ENCODE peak calls at places on chromosome 13, in five cellular contexts. One of them, this sample, is unnamed.

GRCh38 chr13:65292488-65292901 is 1937.6 kb downstream of the PCDH9 start:
- DNase-seq in PC-3: peak; percentile 25
- DNase-seq in body of pancreas: no peak
- DNase-seq in Peyer's patch: no peak
- DNase-seq in pancreas: no peak
- DNase-seq in this sample: no peak

GRCh38 chr13:37134411-37135041 is 29.1 kb upstream of the CSNK1A1L start:
- DNase-seq in PC-3: no peak
- DNase-seq in body of pancreas: no peak
- DNase-seq in Peyer's patch: no peak
- DNase-seq in pancreas: no peak
- DNase-seq in this sample: no peak

GRCh38 chr13:40152145-40152544 is 496.7 kb downstream of the COG6 start:
- DNase-seq in PC-3: peak; percentile 67
- DNase-seq in body of pancreas: peak; percentile 46
- DNase-seq in Peyer's patch: no peak
- DNase-seq in pancreas: no peak
- DNase-seq in this sample: no peak

GRCh38 chr13:29901714-29902631 is 51.6 kb upstream of the UBL3 start:
- DNase-seq in PC-3: peak; percentile 85
- DNase-seq in body of pancreas: peak; percentile 33
- DNase-seq in Peyer's patch: peak; percentile 62
- DNase-seq in pancreas: peak; percentile 33
- DNase-seq in this sample: peak; percentile 18

GRCh38 chr13:46759861-46760260 is 37.1 kb downstream of the ESD start:
- DNase-seq in PC-3: peak; percentile 33
- DNase-seq in body of pancreas: no peak
- DNase-seq in Peyer's patch: no peak
- DNase-seq in pancreas: no peak
- DNase-seq in this sample: no peak

GRCh38 chr13:35549481-35549880 is 73.0 kb upstream of the MAB21L1 start:
- DNase-seq in PC-3: peak; percentile 80
- DNase-seq in body of pancreas: no peak
- DNase-seq in Peyer's patch: no peak
- DNase-seq in pancreas: no peak
- DNase-seq in this sample: no peak

GRCh38 chr13:101301053-101301452 is 115.3 kb downstream of the NALCN start:
- DNase-seq in PC-3: no peak
- DNase-seq in body of pancreas: no peak
- DNase-seq in Peyer's patch: no peak
- DNase-seq in pancreas: no peak
- DNase-seq in this sample: no peak

GRCh38 chr13:80742027-80742426 is 401.1 kb upstream of the SPRY2 start:
- DNase-seq in PC-3: no peak
- DNase-seq in body of pancreas: no peak
- DNase-seq in Peyer's patch: no peak
- DNase-seq in pancreas: no peak
- DNase-seq in this sample: no peak

GRCh38 chr13:50831510-50831909 is 12.0 kb downstream of the DLEU7 start:
- DNase-seq in PC-3: no peak
- DNase-seq in body of pancreas: no peak
- DNase-seq in Peyer's patch: no peak
- DNase-seq in pancreas: no peak
- DNase-seq in this sample: no peak

GRCh38 chr13:24985102-24985501 is 110.8 kb upstream of the PABPC3 start:
- DNase-seq in PC-3: no peak
- DNase-seq in body of pancreas: no peak
- DNase-seq in Peyer's patch: no peak
- DNase-seq in pancreas: no peak
- DNase-seq in this sample: no peak

GRCh38 chr13:80962855-80963254 is 621.9 kb upstream of the SPRY2 start:
- DNase-seq in PC-3: peak; percentile 21
- DNase-seq in body of pancreas: no peak
- DNase-seq in Peyer's patch: no peak
- DNase-seq in pancreas: no peak
- DNase-seq in this sample: no peak

GRCh38 chr13:78589206-78589605 is 14.1 kb downstream of the POU4F1 start:
- DNase-seq in PC-3: peak; percentile 48
- DNase-seq in body of pancreas: no peak
- DNase-seq in Peyer's patch: no peak
- DNase-seq in pancreas: no peak
- DNase-seq in this sample: no peak

GRCh38 chr13:78587395-78587794 is 16.0 kb downstream of the POU4F1 start:
- DNase-seq in PC-3: no peak
- DNase-seq in body of pancreas: no peak
- DNase-seq in Peyer's patch: no peak
- DNase-seq in pancreas: no peak
- DNase-seq in this sample: no peak

GRCh38 chr13:78586706-78587105 is 16.6 kb downstream of the POU4F1 start:
- DNase-seq in PC-3: no peak
- DNase-seq in body of pancreas: no peak
- DNase-seq in Peyer's patch: no peak
- DNase-seq in pancreas: no peak
- DNase-seq in this sample: no peak
- TF ChIP-seq CTCF in PC-3: peak; percentile 27
- TF ChIP-seq CTCF in body of pancreas: no peak
- TF ChIP-seq CTCF in Peyer's patch: no peak
- TF ChIP-seq CTCF in pancreas: no peak
- TF ChIP-seq CTCF in this sample: no peak

DNA sequence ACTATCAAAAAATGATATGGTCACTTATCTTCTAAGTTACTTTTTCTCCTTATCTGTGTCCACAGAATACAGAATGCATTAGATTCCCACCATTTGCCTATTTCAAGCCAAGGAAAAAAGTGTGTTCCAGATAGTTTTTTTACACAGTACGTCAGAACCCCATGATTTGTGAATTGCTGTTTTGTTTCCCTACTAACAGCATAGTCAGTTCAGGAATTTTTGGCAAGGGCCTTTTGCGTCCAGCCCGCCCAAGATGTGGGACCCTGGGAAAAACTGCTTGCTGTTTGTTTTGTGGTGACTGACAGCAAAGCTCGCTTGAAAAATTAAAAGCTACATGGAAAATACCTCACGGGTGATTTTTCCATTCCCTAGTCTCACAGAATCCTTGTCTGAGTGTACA is 20.4 kb upstream of the FAM216B start:
- DNase-seq in PC-3: no peak
- DNase-seq in body of pancreas: peak; percentile 32
- DNase-seq in Peyer's patch: no peak
- DNase-seq in pancreas: peak; percentile 47
- DNase-seq in this sample: no peak
- H3K4me1 ChIP-seq in PC-3: peaks cover 7% of the 10 kb centered on the region
- H3K4me1 ChIP-seq in body of pancreas: peaks cover 10% of the 10 kb centered on the region
- H3K4me1 ChIP-seq in Peyer's patch: no peaks in the 10 kb centered on the region
- H3K4me1 ChIP-seq in pancreas: no peaks in the 10 kb centered on the region
- H3K4me1 ChIP-seq in this sample: no peaks in the 10 kb centered on the region

GRCh38 chr13:113769881-113770280 is 10.9 kb downstream of the TMEM255B start:
- DNase-seq in PC-3: no peak
- DNase-seq in body of pancreas: no peak
- DNase-seq in Peyer's patch: peak; percentile 37
- DNase-seq in pancreas: no peak
- DNase-seq in this sample: no peak
- H3K9me3 ChIP-seq in PC-3: no peaks in the 10 kb centered on the region
- H3K9me3 ChIP-seq in body of pancreas: peaks cover 4% of the 10 kb centered on the region
- H3K9me3 ChIP-seq in Peyer's patch: no peaks in the 10 kb centered on the region
- H3K9me3 ChIP-seq in pancreas: no peaks in the 10 kb centered on the region
- H3K9me3 ChIP-seq in this sample: no peaks in the 10 kb centered on the region

DNA sequence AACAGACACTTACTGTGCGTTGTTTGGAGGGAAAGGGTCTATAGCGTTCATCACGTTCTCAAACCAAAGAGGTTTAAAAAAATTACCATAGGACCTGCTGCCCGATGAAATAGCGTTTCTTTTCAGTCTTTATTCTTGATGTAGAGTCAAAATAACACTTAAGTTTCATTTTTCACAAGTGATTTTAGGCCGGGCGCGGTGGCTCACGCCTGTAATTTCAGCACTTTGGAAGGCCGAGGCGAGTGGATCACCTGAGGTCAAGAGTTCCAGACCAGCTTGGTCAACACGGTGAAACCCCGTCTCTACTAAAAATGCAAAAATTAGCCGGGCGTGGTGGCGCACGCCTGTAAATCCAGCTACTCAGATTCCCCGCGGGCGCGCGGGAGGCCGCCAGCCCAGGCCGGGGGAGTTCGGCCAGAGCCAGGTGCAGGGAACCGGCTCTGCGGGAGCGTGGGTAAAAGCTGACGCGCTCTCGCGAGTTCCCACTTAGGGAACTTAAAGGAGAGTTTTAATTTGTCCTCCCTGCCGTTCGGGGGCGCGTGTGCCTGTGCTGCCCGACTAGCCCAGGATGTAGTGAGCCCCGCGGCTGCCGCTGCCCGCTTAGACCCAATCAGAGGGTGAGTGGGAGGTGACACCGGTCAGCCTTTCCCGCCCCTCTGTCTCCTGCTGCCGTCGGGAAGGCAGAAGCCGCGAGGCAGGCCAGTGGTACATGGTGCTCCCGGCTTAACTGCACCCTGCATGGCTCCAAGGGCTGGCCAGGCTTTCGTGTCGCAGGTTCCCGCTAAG is 35.8 kb upstream of the NEK3 start:
- DNase-seq in PC-3: peak; percentile 9
- DNase-seq in body of pancreas: peak; percentile 86
- DNase-seq in Peyer's patch: peak; percentile 90
- DNase-seq in pancreas: peak; percentile 85
- DNase-seq in this sample: peak; percentile 30
- TF ChIP-seq CTCF in PC-3: no peak
- TF ChIP-seq CTCF in body of pancreas: no peak
- TF ChIP-seq CTCF in Peyer's patch: no peak
- TF ChIP-seq CTCF in pancreas: no peak
- TF ChIP-seq CTCF in this sample: no peak

GRCh38 chr13:110403721-110404120 is 96.6 kb downstream of the COL4A2 start:
- DNase-seq in PC-3: no peak
- DNase-seq in body of pancreas: no peak
- DNase-seq in Peyer's patch: no peak
- DNase-seq in pancreas: no peak
- DNase-seq in this sample: no peak

GRCh38 chr13:110407531-110407930 is 100.4 kb downstream of the COL4A2 start:
- DNase-seq in PC-3: no peak
- DNase-seq in body of pancreas: no peak
- DNase-seq in Peyer's patch: no peak
- DNase-seq in pancreas: no peak
- DNase-seq in this sample: no peak

GRCh38 chr13:110404321-110404720 is 97.2 kb downstream of the COL4A2 start:
- DNase-seq in PC-3: no peak
- DNase-seq in body of pancreas: no peak
- DNase-seq in Peyer's patch: no peak
- DNase-seq in pancreas: no peak
- DNase-seq in this sample: no peak

GRCh38 chr13:110407021-110407420 is 99.9 kb downstream of the COL4A2 start:
- DNase-seq in PC-3: no peak
- DNase-seq in body of pancreas: no peak
- DNase-seq in Peyer's patch: no peak
- DNase-seq in pancreas: no peak
- DNase-seq in this sample: no peak

DNA sequence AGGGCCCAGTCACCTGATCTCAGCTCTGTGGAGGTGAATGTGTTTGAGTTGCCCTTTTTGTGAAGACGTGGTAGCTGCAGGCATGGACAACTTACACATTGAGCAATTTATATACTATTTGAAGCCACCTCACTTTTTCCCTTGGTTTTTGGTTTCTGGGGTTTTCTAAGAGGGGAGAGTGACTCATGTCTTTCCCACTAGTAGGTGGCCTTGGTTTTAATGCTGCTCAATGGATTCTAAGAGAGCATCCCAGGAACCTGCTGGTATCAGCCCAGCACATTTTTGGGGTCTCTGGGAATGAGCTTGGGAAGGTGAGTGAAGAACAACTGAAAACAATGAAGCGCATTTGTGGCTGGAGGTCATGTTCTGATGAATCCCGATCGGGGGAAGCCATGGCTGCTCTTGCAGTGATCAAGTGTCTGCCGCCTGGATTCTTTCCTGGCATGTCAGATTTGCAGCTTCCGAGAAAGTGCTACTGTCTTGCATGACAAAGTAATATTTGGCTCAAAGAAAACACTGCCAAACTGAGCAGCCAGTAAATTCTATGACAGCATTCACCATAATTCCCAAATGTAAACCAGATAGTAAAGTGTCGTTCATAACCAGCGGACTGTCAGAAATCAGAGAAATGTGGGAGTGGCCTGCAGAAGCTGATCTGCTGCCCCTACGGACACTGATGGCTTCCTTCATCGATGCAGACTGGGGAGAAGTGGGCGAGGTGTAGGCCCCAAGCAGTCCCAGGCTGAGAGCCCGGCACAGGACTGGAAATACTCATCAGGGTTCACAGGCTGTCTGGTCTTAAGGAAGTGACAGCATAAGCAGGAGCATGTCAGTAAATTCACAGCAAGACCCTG is 98.7 kb downstream of the COL4A2 start:
- DNase-seq in PC-3: no peak
- DNase-seq in body of pancreas: no peak
- DNase-seq in Peyer's patch: no peak
- DNase-seq in pancreas: no peak
- DNase-seq in this sample: no peak
- H3K4me1 ChIP-seq in PC-3: peaks cover 16% of the 10 kb centered on the region
- H3K4me1 ChIP-seq in body of pancreas: no peaks in the 10 kb centered on the region
- H3K4me1 ChIP-seq in Peyer's patch: no peaks in the 10 kb centered on the region
- H3K4me1 ChIP-seq in pancreas: no peaks in the 10 kb centered on the region
- H3K4me1 ChIP-seq in this sample: no peaks in the 10 kb centered on the region

GRCh38 chr13:108705031-108705430 is 75.6 kb downstream of the MYO16 start:
- DNase-seq in PC-3: peak; percentile 16
- DNase-seq in body of pancreas: no peak
- DNase-seq in Peyer's patch: no peak
- DNase-seq in pancreas: no peak
- DNase-seq in this sample: no peak

GRCh38 chr13:108702171-108702570 is 72.8 kb downstream of the MYO16 start:
- DNase-seq in PC-3: no peak
- DNase-seq in body of pancreas: no peak
- DNase-seq in Peyer's patch: no peak
- DNase-seq in pancreas: no peak
- DNase-seq in this sample: no peak

DNA sequence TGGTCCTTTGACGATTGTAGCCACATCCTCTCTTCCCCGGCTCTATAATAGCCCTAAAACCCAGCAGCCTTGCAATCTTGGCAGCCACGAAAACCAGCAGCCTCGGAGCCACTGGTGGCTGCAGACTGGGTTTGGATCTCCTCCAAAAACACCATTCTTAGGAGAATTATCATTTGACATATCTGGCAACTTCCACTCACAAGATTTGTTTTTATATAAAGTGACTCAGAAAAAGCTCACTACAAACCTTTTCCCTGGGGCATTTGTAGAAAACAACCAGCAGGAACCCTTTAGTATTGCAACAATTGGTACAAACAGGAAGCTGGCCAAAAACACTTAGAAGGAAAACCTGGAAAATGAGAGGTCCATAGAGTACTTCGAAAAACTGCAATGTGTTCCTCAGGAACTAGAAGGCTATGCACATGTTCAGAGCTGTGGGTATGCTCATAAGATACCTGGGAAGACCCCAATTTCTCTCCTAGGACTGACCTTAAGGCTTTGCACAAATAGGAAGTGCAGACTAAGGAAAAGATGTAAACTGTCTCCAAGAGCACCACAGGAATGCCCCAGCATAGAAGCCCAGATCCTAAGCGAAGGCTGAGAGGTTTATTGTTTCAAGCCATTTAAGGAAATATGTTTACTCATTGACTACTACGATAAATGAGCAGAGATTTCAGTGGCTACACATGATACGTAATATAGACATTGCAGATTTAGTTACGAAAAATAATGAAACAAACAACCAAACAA is 71.2 kb downstream of the MYO16 start:
- DNase-seq in PC-3: peak; percentile 75
- DNase-seq in body of pancreas: no peak
- DNase-seq in Peyer's patch: no peak
- DNase-seq in pancreas: no peak
- DNase-seq in this sample: no peak
- H3K9me3 ChIP-seq in PC-3: no peaks in the 10 kb centered on the region
- H3K9me3 ChIP-seq in body of pancreas: no peaks in the 10 kb centered on the region
- H3K9me3 ChIP-seq in Peyer's patch: no peaks in the 10 kb centered on the region
- H3K9me3 ChIP-seq in pancreas: no peaks in the 10 kb centered on the region
- H3K9me3 ChIP-seq in this sample: no peaks in the 10 kb centered on the region

This sample was measured in CD8-positive, alpha-beta T cell.